ENCODE peak calls at places on chromosomes 6 and 20, in six cellular contexts. F, Y, Q, E, J and V are unnamed samples.
A peak's percentile ranks its signal among the peaks of the same experiment; 100 is the strongest.

GRCh38 chr20:62337558-62338293 is 29.4 kb downstream of the LAMA5 start:
- DNase-seq in Y (no peak), E (no peak), F (no peak), Q (no peak), J (no peak), V (no peak)

GRCh38 chr6:144149894-144150672 is at the start of gene STX11:
- DNase-seq in F (peak; percentile 30), Q (peak; percentile 48), J (no peak), E (peak; percentile 86), Y (peak; percentile 49), V (peak; percentile 71)

GRCh38 chr20:3101737-3102574 is 17.4 kb upstream of the AVP start:
- DNase-seq in F (no peak), E (no peak), Q (no peak), J (no peak), Y (no peak), V (no peak)

GRCh38 chr20:7346562-7346961 is 579.1 kb downstream of the BMP2 start:
- DNase-seq in F (no peak), J (no peak), E (no peak), Q (peak; percentile 5), Y (peak; percentile 87), V (no peak)

GRCh38 chr20:53894707-53895384 is 175.5 kb downstream of the BCAS1 start:
- DNase-seq in Y (no peak), J (no peak), F (no peak), E (no peak), Q (no peak), V (no peak)

GRCh38 chr20:38082894-38083293 is 49.3 kb downstream of the RPRD1B start:
- DNase-seq in Y (no peak), J (no peak), Q (no peak), F (no peak), E (no peak), V (no peak)

GRCh38 chr6:163513570-163514166 is 99.2 kb downstream of the QKI start:
- DNase-seq in J (no peak), Q (no peak), E (no peak), Y (no peak), F (no peak), V (no peak)

GRCh38 chr6:1079525-1079924 is 232.4 kb upstream of the FOXQ1 start:
- DNase-seq in E (no peak), Y (no peak), F (no peak), Q (no peak), J (peak; percentile 45), V (no peak)

GRCh38 chr6:142045380-142046270 is 87.1 kb upstream of the GJE1 start:
- DNase-seq in E (no peak), F (no peak), J (no peak), Q (peak; percentile 71), Y (peak; percentile 18), V (no peak)

GRCh38 chr6:100617633-100618348 is 153.1 kb upstream of the SIM1 start:
- DNase-seq in Y (peak; percentile 23), F (no peak), J (peak; percentile 2), Q (peak; percentile 37), E (no peak), V (no peak)

GRCh38 chr20:48697845-48698491 is 129.8 kb downstream of the PREX1 start:
- DNase-seq in E (peak; percentile 89), J (peak; percentile 44), Y (peak; percentile 99), F (no peak), Q (peak; percentile 47), V (no peak)

GRCh38 chr6:99119109-99120031 is 171.6 kb upstream of the FBXL4 start:
- DNase-seq in J (peak; percentile 7), E (no peak), Y (peak; percentile 26), Q (peak; percentile 48), F (no peak), V (no peak)

GRCh38 chr20:56166781-56167465 is 81.6 kb upstream of the MC3R start:
- DNase-seq in Y (no peak), Q (no peak), J (no peak), F (no peak), E (no peak), V (no peak)

GRCh38 chr6:42307141-42307470 is 89.4 kb upstream of the MRPS10 start:
- DNase-seq in Y (no peak), E (no peak), Q (no peak), J (no peak), F (no peak), V (no peak)

GRCh38 chr6:118318648-118319047 is 229.4 kb upstream of the PLN start:
- DNase-seq in Y (no peak), J (no peak), Q (no peak), E (no peak), F (no peak), V (no peak)

GRCh38 chr20:48459729-48460395 is 367.9 kb downstream of the PREX1 start:
- DNase-seq in Q (no peak), E (no peak), Y (no peak), J (no peak), F (no peak), V (no peak)

GRCh38 chr6:20169786-20170185 is 42.5 kb downstream of the MBOAT1 start:
- DNase-seq in Y (no peak), F (no peak), Q (no peak), J (no peak), E (no peak), V (no peak)

GRCh38 chr6:21665101-21665435 is 71.5 kb downstream of the SOX4 start:
- DNase-seq in J (no peak), Y (no peak), Q (peak; percentile 2), E (no peak), F (no peak), V (no peak)

GRCh38 chr6:1610497-1611321 is 994 bp downstream of the FOXC1 start:
- DNase-seq in Y (no peak), E (no peak), F (no peak), J (no peak), Q (no peak), V (no peak)

GRCh38 chr6:30747300-30747687 is 2.9 kb upstream of the IER3 start:
- DNase-seq in F (no peak), E (no peak), J (no peak), Q (no peak), Y (no peak), V (no peak)

GRCh38 chr20:45993197-45993951 is 15.3 kb upstream of the MMP9 start:
- DNase-seq in Y (peak; percentile 100), Q (peak; percentile 28), J (peak; percentile 65), E (no peak), F (no peak), V (no peak)

GRCh38 chr20:31908016-31908415 is 37.6 kb downstream of the TTLL9 start:
- DNase-seq in Y (no peak), E (no peak), J (no peak), Q (no peak), F (no peak), V (no peak)

GRCh38 chr6:128882991-128883571 is at the start of gene LAMA2:
- DNase-seq in E (peak; percentile 87), F (peak; percentile 50), Q (peak; percentile 73), J (no peak), Y (no peak), V (peak; percentile 82)
- TF ChIP-seq CTCF in E (peak; percentile 40), F (peak; percentile 16), Q (no peak), J (peak; percentile 35), Y (no peak), V (peak; percentile 40)

GRCh38 chr6:84282566-84282965 is 55.1 kb upstream of the CEP162 start:
- DNase-seq in Q (peak; percentile 52), F (no peak), E (no peak), Y (no peak), J (no peak), V (no peak)

GRCh38 chr6:84280030-84280429 is 52.6 kb upstream of the CEP162 start:
- DNase-seq in J (no peak), Q (peak; percentile 92), E (no peak), Y (peak; percentile 6), F (no peak), V (no peak)

GRCh38 chr6:84280639-84281038 is 53.2 kb upstream of the CEP162 start:
- DNase-seq in J (no peak), F (no peak), Q (no peak), Y (no peak), E (no peak), V (no peak)

GRCh38 chr6:84284428-84285033 is 57.1 kb upstream of the CEP162 start:
- DNase-seq in J (no peak), Q (peak; percentile 19), E (no peak), F (no peak), Y (no peak), V (no peak)
- TF ChIP-seq CTCF in J (peak; percentile 45), Q (peak; percentile 45), E (peak; percentile 32), F (peak; percentile 66), Y (no peak), V (peak; percentile 63)

GRCh38 chr6:56246941-56247653 is at the start of gene COL21A1:
- DNase-seq in E (peak; percentile 87), Q (peak; percentile 41), J (no peak), Y (no peak), F (peak; percentile 66), V (peak; percentile 74)
- TF ChIP-seq CTCF in E (peak; percentile 54), Q (peak; percentile 38), J (peak; percentile 57), Y (no peak), F (peak; percentile 52), V (peak; percentile 68)

DNA sequence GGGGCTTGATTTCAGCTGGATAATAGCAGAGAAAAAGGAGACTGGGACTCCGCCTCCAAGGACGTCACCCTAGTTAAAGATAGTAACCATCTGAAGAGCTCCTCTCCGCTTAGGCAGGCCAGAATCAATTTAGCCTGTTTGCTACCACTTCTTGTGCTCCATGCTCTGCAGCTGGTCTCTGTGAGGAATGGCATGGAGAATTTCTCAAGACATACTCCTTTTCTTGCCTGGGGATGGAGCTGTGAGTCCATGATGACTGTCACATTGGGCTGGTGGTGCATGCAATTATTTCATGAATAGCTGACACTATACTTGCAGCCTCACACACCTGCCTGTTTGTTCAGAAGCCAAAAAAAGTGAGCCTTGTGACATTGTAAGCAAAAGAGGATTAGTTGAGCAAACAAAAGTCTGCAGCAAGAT is 61.4 kb downstream of the TXLNB start:
- DNase-seq in E (no peak), J (no peak), Q (peak; percentile 55), Y (no peak), F (no peak), V (no peak)
- TF ChIP-seq CTCF in E (peak; percentile 21), J (no peak), Q (peak; percentile 27), Y (no peak), F (no peak), V (no peak)

DNA sequence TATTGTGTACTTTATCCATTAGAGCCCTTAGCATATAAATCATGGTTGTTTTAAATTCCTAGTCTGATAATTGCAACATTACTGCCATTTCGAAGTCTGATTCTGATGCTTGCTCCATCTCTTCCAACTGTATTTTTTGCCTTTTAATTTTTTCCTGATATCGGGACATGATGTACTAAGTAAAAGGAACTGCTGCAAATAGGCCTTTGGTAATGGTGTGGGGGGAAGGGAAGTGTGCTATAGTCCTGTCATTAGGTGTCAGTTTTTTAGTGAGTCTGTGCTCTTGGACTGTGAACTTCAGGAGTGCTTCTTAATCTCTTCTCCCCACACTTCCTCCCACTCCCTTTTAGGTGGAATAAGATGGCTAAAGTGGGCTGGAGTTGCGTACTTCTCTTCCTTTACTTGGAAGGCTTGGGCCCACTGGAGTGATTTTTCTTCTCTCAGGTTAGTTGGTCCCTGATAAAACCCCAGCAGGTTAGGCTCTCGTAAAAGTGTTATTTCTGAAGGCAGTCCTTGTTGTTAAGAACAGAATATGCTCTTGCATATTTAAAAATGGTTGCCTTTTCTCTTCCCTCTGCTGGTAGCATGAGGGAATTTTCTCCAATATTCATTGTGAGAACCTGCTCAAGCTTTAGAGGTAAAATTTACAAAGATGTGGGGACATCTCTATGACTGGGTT is 18.1 kb downstream of the STXBP5 start:
- DNase-seq in E (no peak), F (no peak), Q (peak; percentile 43), Y (peak; percentile 8), J (no peak), V (no peak)
- TF ChIP-seq CTCF in E (peak; percentile 58), F (peak; percentile 55), Q (peak; percentile 52), Y (no peak), J (peak; percentile 45), V (peak; percentile 72)

GRCh38 chr6:131084982-131085381 is 21.9 kb upstream of the EPB41L2 start:
- DNase-seq in J (no peak), F (no peak), Y (no peak), Q (no peak), E (no peak), V (no peak)
- TF ChIP-seq CTCF in J (no peak), F (peak; percentile 46), Y (no peak), Q (no peak), E (no peak), V (peak; percentile 67)